ENCODE peak calls at places on chromosomes 13 and 19, in six cellular contexts. V, O, Z, R, Y and J are unnamed samples.

GRCh38 chr13:104385409-104385808 is 1319.2 kb upstream of the SLC10A2 start:
- DNase-seq in V (no peak), O (no peak), Z (no peak), R (no peak), Y (no peak), J (no peak)

GRCh38 chr19:4692275-4693077 is 22.3 kb upstream of the MYDGF start:
- DNase-seq in V (no peak), O (no peak), Z (no peak), R (no peak), Y (no peak), J (no peak)

GRCh38 chr13:46962286-46962941 is 65.6 kb upstream of the HTR2A start:
- DNase-seq in V (peak; percentile 6), O (no peak), Z (no peak), R (no peak), Y (no peak), J (no peak)

GRCh38 chr19:17450264-17451075 is 2.0 kb upstream of the TMEM221 start:
- DNase-seq in V (peak; percentile 45), O (peak; percentile 88), Z (no peak), R (no peak), Y (no peak), J (no peak)

GRCh38 chr13:76667551-76667950 is 218.7 kb downstream of the KCTD12 start:
- DNase-seq in V (no peak), O (no peak), Z (no peak), R (no peak), Y (peak; percentile 4), J (no peak)

GRCh38 chr13:31322025-31322424 is 122.2 kb downstream of the B3GLCT start:
- DNase-seq in V (no peak), O (no peak), Z (no peak), R (no peak), Y (no peak), J (no peak)

GRCh38 chr19:13985771-13986347 is 20.3 kb downstream of the RFX1 start:
- DNase-seq in V (no peak), O (no peak), Z (no peak), R (no peak), Y (no peak), J (no peak)

GRCh38 chr19:18848860-18849661 is 17.3 kb downstream of the UPF1 start:
- DNase-seq in V (no peak), O (no peak), Z (no peak), R (no peak), Y (peak; percentile 70), J (no peak)

GRCh38 chr13:77040076-77040475 is 13.1 kb upstream of the FBXL3 start:
- DNase-seq in V (no peak), O (no peak), Z (no peak), R (no peak), Y (no peak), J (no peak)

GRCh38 chr19:16153582-16154336 is 10.3 kb downstream of the HSH2D start:
- DNase-seq in V (peak; percentile 80), O (peak; percentile 36), Z (no peak), R (no peak), Y (no peak), J (no peak)

GRCh38 chr13:30840515-30840914 is 65.6 kb upstream of the MEDAG start:
- DNase-seq in V (no peak), O (no peak), Z (no peak), R (no peak), Y (no peak), J (no peak)

GRCh38 chr19:51664997-51665396 is 18.4 kb upstream of the SIGLEC14 start:
- DNase-seq in V (no peak), O (no peak), Z (no peak), R (no peak), Y (no peak), J (no peak)

GRCh38 chr19:49528211-49528771 is 488 bp downstream of the RCN3 start:
- DNase-seq in V (peak; percentile 8), O (no peak), Z (no peak), R (no peak), Y (no peak), J (no peak)

GRCh38 chr13:84137292-84137691 is 255.0 kb upstream of the SLITRK1 start:
- DNase-seq in V (no peak), O (no peak), Z (no peak), R (peak; percentile 64), Y (no peak), J (no peak)

GRCh38 chr19:49894879-49895565 is 1.7 kb downstream of the IL4I1 start:
- DNase-seq in V (no peak), O (no peak), Z (no peak), R (no peak), Y (no peak), J (no peak)

GRCh38 chr13:64551755-64552154 is 2678.4 kb downstream of the PCDH9 start:
- DNase-seq in V (no peak), O (no peak), Z (no peak), R (no peak), Y (no peak), J (no peak)

GRCh38 chr19:35868172-35868822 is at the start of gene APLP1:
- DNase-seq in V (peak; percentile 76), O (no peak), Z (no peak), R (no peak), Y (peak; percentile 92), J (no peak)

GRCh38 chr13:81275666-81276258 is 934.8 kb upstream of the SPRY2 start:
- DNase-seq in V (no peak), O (no peak), Z (no peak), R (no peak), Y (no peak), J (no peak)

GRCh38 chr19:41528106-41528505 is 47.9 kb upstream of the CEACAM21 start:
- DNase-seq in V (no peak), O (no peak), Z (no peak), R (no peak), Y (no peak), J (no peak)

GRCh38 chr19:41529484-41530183 is 46.3 kb upstream of the CEACAM21 start:
- DNase-seq in V (no peak), O (no peak), Z (no peak), R (no peak), Y (no peak), J (no peak)

GRCh38 chr19:41530761-41531301 is 45.1 kb upstream of the CEACAM21 start:
- DNase-seq in V (no peak), O (no peak), Z (no peak), R (no peak), Y (no peak), J (no peak)

GRCh38 chr19:41531438-41532311 is 44.3 kb upstream of the CEACAM21 start:
- DNase-seq in V (peak; percentile 75), O (no peak), Z (no peak), R (no peak), Y (no peak), J (no peak)

DNA sequence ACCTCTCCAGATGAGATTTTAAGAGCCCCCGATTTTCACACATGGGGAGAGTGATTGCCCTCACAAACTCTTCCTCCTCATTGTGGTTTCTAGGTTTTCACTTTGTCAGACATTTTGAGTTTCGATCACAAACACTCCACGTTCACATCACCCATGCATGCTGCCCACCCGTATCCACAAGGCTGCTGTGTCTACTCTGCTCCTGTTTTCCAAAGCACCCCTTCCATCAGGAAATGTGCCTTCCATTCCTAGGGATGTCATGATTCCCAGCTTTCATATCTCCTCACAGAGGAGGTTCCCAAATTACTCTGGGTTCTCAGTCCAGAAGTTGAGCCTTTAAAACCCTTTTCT is 45.8 kb upstream of the CEACAM21 start:
- DNase-seq in V (no peak), O (no peak), Z (no peak), R (no peak), Y (no peak), J (no peak)
- TF ChIP-seq SIN3A in V (no peak), O (no peak), Z (no peak), R (no peak), Y (no peak), J (no peak)

GRCh38 chr13:98488736-98489135 is 88.2 kb downstream of the STK24 start:
- DNase-seq in V (no peak), O (no peak), Z (no peak), R (peak; percentile 55), Y (no peak), J (no peak)
- H3K4me1 ChIP-seq in V (peaks cover 20% of the 10 kb centered on the region), O (peaks cover 59% of the 10 kb centered on the region), Z (peaks cover 28% of the 10 kb centered on the region), R (peaks cover 63% of the 10 kb centered on the region), Y (peaks cover 54% of the 10 kb centered on the region), J (peaks cover 7% of the 10 kb centered on the region)

DNA sequence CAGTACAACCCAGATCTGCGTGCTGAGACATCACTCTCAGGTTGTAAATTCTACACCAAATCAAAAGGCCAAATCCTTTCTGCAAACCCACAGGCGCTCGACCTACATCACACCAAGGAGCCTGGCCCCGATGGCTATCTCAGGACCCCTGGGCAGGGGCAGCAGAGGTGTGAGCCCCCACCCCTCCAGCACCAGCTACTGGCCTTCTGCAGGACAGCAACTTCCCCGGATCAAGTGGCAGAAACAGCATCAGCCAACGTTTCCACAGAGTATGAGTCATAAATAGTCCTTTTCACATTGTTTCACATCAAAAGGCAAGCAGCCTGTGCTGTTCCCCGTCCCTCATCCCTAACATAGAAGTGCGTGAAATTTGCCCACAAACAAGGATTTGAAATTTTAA is 276.1 kb downstream of the ZNF536 start:
- DNase-seq in V (no peak), O (no peak), Z (no peak), R (no peak), Y (peak; percentile 35), J (no peak)
- TF ChIP-seq CTCF in V (no peak), O (no peak), Z (peak; percentile 23), R (no peak), Y (no peak), J (no peak)

GRCh38 chr19:38675611-38676010 is 28.2 kb downstream of the ACTN4 start:
- DNase-seq in V (peak; percentile 50), O (no peak), Z (no peak), R (no peak), Y (no peak), J (no peak)

GRCh38 chr19:38676878-38677646 is 29.6 kb downstream of the ACTN4 start:
- DNase-seq in V (no peak), O (no peak), Z (no peak), R (no peak), Y (no peak), J (no peak)

GRCh38 chr19:38673030-38673429 is 25.6 kb downstream of the ACTN4 start:
- DNase-seq in V (no peak), O (no peak), Z (no peak), R (no peak), Y (no peak), J (no peak)

GRCh38 chr19:38676023-38676877 is 28.8 kb downstream of the ACTN4 start:
- DNase-seq in V (peak; percentile 95), O (no peak), Z (no peak), R (no peak), Y (no peak), J (no peak)

DNA sequence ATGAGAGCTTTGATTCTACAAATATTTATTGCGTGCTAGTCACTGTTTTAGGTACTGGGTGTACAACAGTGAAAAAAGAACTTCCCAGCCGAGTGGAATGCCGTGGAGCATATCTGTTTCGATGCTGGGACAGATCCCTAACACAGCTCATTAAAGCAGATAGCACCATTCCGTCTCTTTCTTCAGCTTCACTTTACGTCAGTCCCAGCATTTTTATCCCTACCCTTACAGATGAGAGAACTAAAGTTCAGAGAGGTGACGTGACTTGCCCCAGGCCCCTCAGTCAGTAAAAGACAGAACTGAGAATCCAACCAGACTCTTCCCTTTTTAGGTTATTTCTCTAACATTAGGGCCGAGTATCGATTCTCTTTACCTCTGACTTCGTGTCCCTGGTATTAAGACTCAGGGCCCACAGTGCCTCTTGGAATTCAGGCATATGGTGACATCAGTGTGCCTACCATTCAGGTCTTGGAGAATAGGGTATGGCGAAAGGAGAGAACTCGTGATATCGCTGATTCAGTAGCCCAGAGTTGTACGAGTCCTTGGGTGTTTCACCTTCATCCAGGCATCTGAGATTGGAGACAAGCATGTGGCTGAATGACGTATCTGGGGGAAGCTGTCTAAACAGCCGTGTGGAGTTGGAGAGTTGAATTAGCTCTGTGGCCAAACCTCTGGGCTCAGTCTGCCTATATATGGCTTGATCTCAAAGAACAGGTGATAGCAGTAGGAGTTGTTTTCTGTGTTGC is 27.1 kb downstream of the ACTN4 start:
- DNase-seq in V (peak; percentile 56), O (no peak), Z (no peak), R (no peak), Y (no peak), J (no peak)
- TF ChIP-seq SIN3A in V (no peak), O (no peak), Z (no peak), R (no peak), Y (no peak), J (no peak)